ENCODE peak calls at places on chromosomes 16 and 17, in six cellular contexts. M is tibial artery, O is NCI-H82, Q is Caki2, U is cardiac muscle cell, E is fibroblast of the aortic adventitia. D is an unnamed sample.

GRCh38 chr16:56874800-56875199 is 9.8 kb downstream of the SLC12A3 start:
- DNase-seq in O (no peak), M (no peak), Q (no peak), U (peak), E (peak), D (peak)

GRCh38 chr17:77476006-77476405 is 335.2 kb downstream of the SEC14L1 start:
- DNase-seq in M (no peak), Q (no peak), O (no peak), E (no peak), U (no peak), D (no peak)

GRCh38 chr17:80946449-80946848 is 45.2 kb upstream of the CHMP6 start:
- DNase-seq in U (no peak), O (no peak), Q (no peak), E (no peak), M (no peak), D (no peak)

GRCh38 chr17:50904522-50905459 is 38.6 kb upstream of the TOB1 start:
- DNase-seq in E (peak), M (peak), O (peak), Q (no peak), U (no peak), D (no peak)

GRCh38 chr16:8720080-8720966 is 45.9 kb downstream of the ABAT start:
- DNase-seq in Q (peak), O (peak), E (no peak), M (no peak), U (peak), D (no peak)

GRCh38 chr17:48051278-48051677 is 3.1 kb downstream of the NFE2L1 start:
- DNase-seq in Q (no peak), M (no peak), E (no peak), O (no peak), U (no peak), D (no peak)

GRCh38 chr16:73043828-73044493 is 4.0 kb downstream of the ZFHX3 start:
- DNase-seq in U (no peak), M (peak), O (peak), E (peak), Q (no peak), D (peak)

GRCh38 chr16:82824408-82824807 is 197.6 kb downstream of the CDH13 start:
- DNase-seq in U (no peak), M (no peak), Q (no peak), E (peak), O (peak), D (no peak)

GRCh38 chr17:35537569-35538209 is at the start of gene SLFN12L:
- DNase-seq in M (no peak), O (no peak), Q (no peak), U (no peak), E (peak), D (no peak)

GRCh38 chr16:4505356-4506153 is 29.4 kb downstream of the HMOX2 start:
- DNase-seq in E (no peak), U (no peak), O (no peak), Q (no peak), M (no peak), D (no peak)